ENCODE peak calls at places on chromosomes 16 and 17, in four cellular contexts. G, H, S and T are unnamed samples. For H3K9me3, the result is how much of the 10 kb centered on the place peaks cover.

GRCh38 chr16:81442909-81443687 is 1.5 kb upstream of the CMIP start:
- DNase-seq in G (no peak), S (no peak), H (no peak), T (no peak)

GRCh38 chr17:57442914-57443571 is 186.7 kb downstream of the MSI2 start:
- DNase-seq in H (no peak), G (no peak), S (peak), T (no peak)

GRCh38 chr17:42112552-42113176 is at the start of gene DHX58:
- DNase-seq in H (no peak), G (peak), S (peak), T (peak)

GRCh38 chr17:55783684-55784245 is 32.9 kb downstream of the PCTP start:
- DNase-seq in H (peak), G (peak), S (no peak), T (no peak)

GRCh38 chr17:8791910-8792270 is 7.3 kb downstream of the MFSD6L start:
- DNase-seq in S (no peak), G (no peak), H (no peak), T (no peak)

GRCh38 chr16:86072328-86073102 is 173.6 kb downstream of the IRF8 start:
- DNase-seq in G (peak), H (peak), S (peak), T (no peak)

GRCh38 chr16:50300942-50301625 is 34.7 kb downstream of the ADCY7 start:
- DNase-seq in H (peak), S (peak), G (peak), T (no peak)

GRCh38 chr16:67961551-67961957 is 6.9 kb downstream of the SLC12A4 start:
- DNase-seq in H (peak), S (no peak), G (no peak), T (no peak)

GRCh38 chr17:59725691-59726090 is 18.2 kb downstream of the VMP1 start:
- DNase-seq in S (no peak), G (no peak), H (no peak), T (no peak)

GRCh38 chr17:17236295-17237025 is 508 bp downstream of the FLCN start:
- DNase-seq in H (no peak), G (no peak), S (no peak), T (no peak)

GRCh38 chr17:72587156-72587555 is 466.3 kb downstream of the SOX9 start:
- DNase-seq in H (no peak), G (no peak), S (no peak), T (no peak)

GRCh38 chr17:65115721-65116312 is 21.4 kb upstream of the RGS9 start:
- DNase-seq in G (no peak), S (no peak), H (no peak), T (no peak)

GRCh38 chr16:23691483-23692189 is 12.9 kb downstream of the PLK1 start:
- DNase-seq in S (no peak), H (no peak), G (no peak), T (no peak)

GRCh38 chr16:4384497-4384896 is 12.8 kb downstream of the VASN start:
- DNase-seq in S (no peak), G (no peak), H (peak), T (no peak)

GRCh38 chr16:57475711-57476339 is 10.5 kb downstream of the DOK4 start:
- DNase-seq in H (peak), S (peak), G (no peak), T (peak)

GRCh38 chr16:89918453-89919347 is at the start of gene MC1R:
- DNase-seq in G (no peak), S (no peak), H (peak), T (no peak)

GRCh38 chr17:60559659-60559994 is 33.6 kb upstream of the APPBP2 start:
- DNase-seq in S (no peak), H (no peak), G (no peak), T (no peak)

GRCh38 chr17:18143044-18143936 is 34.7 kb downstream of the MYO15A start:
- DNase-seq in G (no peak), H (no peak), S (no peak), T (no peak)

GRCh38 chr16:15440852-15441251 is 6.5 kb downstream of the BMERB1 start:
- DNase-seq in S (no peak), G (no peak), H (no peak), T (no peak)

GRCh38 chr17:32865141-32865540 is 11.8 kb downstream of the MYO1D start:
- DNase-seq in S (no peak), H (no peak), G (no peak), T (no peak)
- H3K9me3 ChIP-seq in S (under half), H (under half), G (under half), T (under half)

GRCh38 chr16:3212006-3212405 is 23.0 kb downstream of the ZNF200 start:
- DNase-seq in H (no peak), S (no peak), G (no peak), T (no peak)

GRCh38 chr16:3215601-3216262 is 19.2 kb downstream of the ZNF200 start:
- DNase-seq in H (no peak), G (no peak), S (no peak), T (no peak)

GRCh38 chr16:3214904-3215600 is 19.9 kb downstream of the ZNF200 start:
- DNase-seq in G (no peak), H (no peak), S (peak), T (no peak)

GRCh38 chr16:3212567-3212966 is 22.4 kb downstream of the ZNF200 start:
- DNase-seq in G (no peak), H (no peak), S (no peak), T (no peak)

GRCh38 chr16:3216263-3216640 is 18.7 kb downstream of the ZNF200 start:
- DNase-seq in G (no peak), H (no peak), S (no peak), T (no peak)
- H3K9me3 ChIP-seq in G (under half), H (under half), S (under half), T (under half)

DNA sequence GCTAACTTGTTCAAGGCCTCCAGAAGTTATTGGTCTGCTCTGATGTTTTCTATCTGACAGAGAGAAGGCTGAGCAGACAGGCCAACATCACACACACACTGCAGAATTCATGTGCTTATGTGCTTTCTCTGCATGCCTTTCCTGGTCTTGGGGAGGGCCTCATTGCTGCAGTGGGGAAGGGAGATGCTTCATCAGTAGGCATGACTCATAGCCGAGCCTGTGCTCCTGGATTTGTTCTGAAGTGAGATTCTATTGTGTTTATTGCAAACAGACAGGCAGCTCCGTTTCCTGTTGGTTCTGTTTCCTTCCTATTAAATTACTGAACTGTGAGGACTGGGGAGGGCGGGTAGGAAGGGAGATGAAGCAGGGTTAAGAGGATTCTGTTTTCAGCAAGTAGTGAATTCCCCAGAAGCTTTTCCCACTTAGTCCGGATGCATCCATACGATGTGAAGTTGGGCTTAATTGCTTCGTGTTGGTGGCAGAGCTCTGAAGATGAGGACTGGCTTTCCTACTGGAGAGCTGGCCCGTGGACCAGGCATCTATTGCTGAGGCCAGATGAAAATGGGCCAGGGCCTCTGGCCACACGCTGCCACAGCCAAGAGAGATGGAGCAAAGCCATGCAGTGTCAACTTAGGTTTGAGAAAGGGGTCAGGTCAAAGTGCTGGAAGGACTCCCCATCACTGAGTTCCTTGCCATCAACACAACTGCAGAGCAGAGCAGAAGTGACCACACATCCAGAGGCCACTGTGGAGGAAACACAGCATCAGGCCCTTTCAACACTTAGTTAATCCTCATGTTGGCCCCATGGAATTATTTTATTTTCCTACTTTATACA is 179.3 kb downstream of the UTP18 start:
- DNase-seq in G (no peak), H (no peak), S (no peak), T (no peak)
- H3K9me3 ChIP-seq in G (under half), H (under half), S (under half), T (under half)

GRCh38 chr16:10390867-10391266 is 5.0 kb downstream of the ATF7IP2 start:
- DNase-seq in G (no peak), H (no peak), S (no peak), T (no peak)

GRCh38 chr16:10388987-10389386 is 3.1 kb downstream of the ATF7IP2 start:
- DNase-seq in G (no peak), S (no peak), H (no peak), T (no peak)

GRCh38 chr16:10391339-10391738 is 5.5 kb downstream of the ATF7IP2 start:
- DNase-seq in H (no peak), G (no peak), S (no peak), T (no peak)

GRCh38 chr16:10387378-10387681 is 1.5 kb downstream of the ATF7IP2 start:
- DNase-seq in G (no peak), S (no peak), H (no peak), T (no peak)

GRCh38 chr16:10390330-10390729 is 4.5 kb downstream of the ATF7IP2 start:
- DNase-seq in S (no peak), H (no peak), G (no peak), T (no peak)
- H3K9me3 ChIP-seq in S (under half), H (under half), G (under half), T (under half)

DNA sequence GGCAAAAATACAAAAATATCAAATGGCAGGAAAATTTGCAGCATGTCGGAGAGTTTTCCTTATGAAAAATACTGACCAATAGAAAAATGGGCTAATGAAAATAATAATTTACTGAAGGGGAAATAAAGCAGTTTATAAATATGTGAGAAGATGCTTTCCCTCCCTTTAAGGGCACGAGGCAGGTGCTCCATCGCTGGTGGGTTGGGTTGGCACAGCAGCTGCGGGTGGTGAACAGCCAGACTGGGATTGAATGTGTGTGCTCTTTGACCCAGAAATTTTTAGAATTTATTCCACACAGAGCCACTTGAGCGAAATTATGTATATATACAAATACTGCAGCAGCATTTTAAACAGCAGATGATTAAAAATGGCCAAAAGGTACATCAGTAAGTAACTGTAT is 109.1 kb upstream of the ZNF750 start:
- DNase-seq in S (no peak), H (no peak), G (peak), T (no peak)
- H3K9me3 ChIP-seq in S (under half), H (under half), G (under half), T (under half)

GRCh38 chr17:5097101-5097834 is 14.4 kb downstream of the ZNF232 start:
- DNase-seq in S (peak), H (peak), G (peak), T (no peak)

DNA sequence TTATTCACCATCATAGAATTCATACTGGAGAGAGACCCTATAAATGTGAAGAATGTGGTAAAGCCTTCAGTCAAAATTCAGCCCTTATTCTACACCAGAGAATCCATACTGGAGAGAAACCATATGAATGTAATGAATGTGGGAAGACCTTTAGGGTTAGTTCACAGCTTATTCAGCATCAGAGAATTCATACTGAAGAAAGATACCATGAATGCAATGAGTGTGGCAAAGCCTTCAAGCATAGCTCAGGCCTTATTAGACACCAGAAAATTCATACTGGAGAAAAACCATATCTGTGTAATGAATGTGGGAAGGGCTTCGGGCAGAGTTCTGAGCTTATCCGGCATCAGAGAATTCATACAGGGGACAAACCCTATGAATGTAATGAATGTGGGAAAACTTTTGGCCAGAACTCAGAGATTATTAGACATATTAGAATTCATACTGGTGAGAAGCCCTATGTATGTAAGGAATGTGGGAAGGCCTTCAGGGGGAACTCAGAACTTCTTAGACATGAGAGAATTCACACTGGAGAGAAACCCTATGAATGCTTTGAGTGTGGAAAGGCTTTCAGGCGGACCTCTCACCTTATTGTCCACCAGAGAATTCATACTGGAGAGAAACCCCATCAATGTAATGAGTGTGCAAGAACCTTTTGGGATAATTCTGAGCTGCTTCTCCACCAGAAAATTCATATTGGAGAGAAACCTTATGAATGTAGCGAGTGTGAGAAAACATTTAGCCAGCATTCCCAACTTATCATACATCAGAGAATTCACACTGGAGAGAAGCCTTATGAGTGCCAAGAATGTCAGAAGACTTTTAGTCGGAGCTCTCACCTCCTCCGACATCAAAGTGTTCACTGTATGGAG is 14.1 kb downstream of the ZFP3 start:
- DNase-seq in G (no peak), S (no peak), H (no peak), T (no peak)
- H3K9me3 ChIP-seq in G (half or more), S (half or more), H (under half), T (half or more)

DNA sequence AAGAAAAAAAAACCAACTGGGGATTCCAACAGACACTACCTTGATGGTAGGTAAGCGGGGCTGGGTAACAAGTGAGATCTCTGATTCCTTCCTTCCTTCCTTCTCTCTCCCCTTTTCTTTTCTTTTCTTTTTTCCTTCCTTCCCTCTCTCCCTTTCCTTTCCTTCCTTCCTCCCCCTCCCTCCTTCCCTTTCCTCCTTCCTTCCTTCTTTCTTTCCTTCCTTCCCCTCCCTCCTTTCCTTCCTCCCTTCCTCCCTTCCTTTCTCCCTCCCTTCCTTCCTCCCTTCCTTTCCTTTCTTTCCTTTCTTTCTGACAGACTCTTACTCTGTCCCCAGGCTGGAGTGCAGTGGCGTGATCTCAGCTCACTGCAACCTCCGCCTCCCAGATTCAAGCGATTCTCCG is 20.0 kb downstream of the OR2C1 start:
- DNase-seq in S (no peak), H (no peak), G (no peak), T (no peak)
- H3K9me3 ChIP-seq in S (under half), H (under half), G (under half), T (under half)